ENCODE peak calls at places on chromosomes 7 and 10, in four cellular contexts. One of them, this sample, is unnamed.

GRCh38 chr10:14126697-14127440 is 203.9 kb downstream of the FRMD4A start:
- DNase-seq in K562: no peak
- DNase-seq in sigmoid colon: no peak
- DNase-seq in breast epithelium: no peak
- DNase-seq in this sample: no peak

GRCh38 chr10:125661942-125662515 is 20.9 kb downstream of the TEX36 start:
- DNase-seq in K562: peak
- DNase-seq in sigmoid colon: no peak
- DNase-seq in breast epithelium: no peak
- DNase-seq in this sample: no peak

GRCh38 chr7:96219382-96220130 is 102.3 kb downstream of the SLC25A13 start:
- DNase-seq in K562: no peak
- DNase-seq in sigmoid colon: no peak
- DNase-seq in breast epithelium: no peak
- DNase-seq in this sample: no peak

GRCh38 chr10:21724695-21725371 is 190.8 kb downstream of the MLLT10 start:
- DNase-seq in K562: peak
- DNase-seq in sigmoid colon: peak
- DNase-seq in breast epithelium: peak
- DNase-seq in this sample: peak

GRCh38 chr7:55254596-55255500 is 110.3 kb upstream of the LANCL2 start:
- DNase-seq in K562: peak
- DNase-seq in sigmoid colon: peak
- DNase-seq in breast epithelium: peak
- DNase-seq in this sample: peak

GRCh38 chr7:117567781-117568180 is 88.0 kb downstream of the CFTR start:
- DNase-seq in K562: no peak
- DNase-seq in sigmoid colon: no peak
- DNase-seq in breast epithelium: no peak
- DNase-seq in this sample: no peak

GRCh38 chr10:76950354-76950753 is 687.3 kb downstream of the KCNMA1 start:
- DNase-seq in K562: no peak
- DNase-seq in sigmoid colon: no peak
- DNase-seq in breast epithelium: no peak
- DNase-seq in this sample: no peak

GRCh38 chr10:110461088-110461487 is 36.6 kb upstream of the DUSP5 start:
- DNase-seq in K562: no peak
- DNase-seq in sigmoid colon: no peak
- DNase-seq in breast epithelium: no peak
- DNase-seq in this sample: no peak

GRCh38 chr7:85185355-85186082 is 1.3 kb downstream of the SEMA3D start:
- DNase-seq in K562: no peak
- DNase-seq in sigmoid colon: peak
- DNase-seq in breast epithelium: peak
- DNase-seq in this sample: peak

GRCh38 chr7:42227931-42228591 is 8.9 kb downstream of the GLI3 start:
- DNase-seq in K562: no peak
- DNase-seq in sigmoid colon: peak
- DNase-seq in breast epithelium: no peak
- DNase-seq in this sample: no peak

GRCh38 chr7:2325028-2325625 is 10.9 kb upstream of the SNX8 start:
- DNase-seq in K562: no peak
- DNase-seq in sigmoid colon: no peak
- DNase-seq in breast epithelium: no peak
- DNase-seq in this sample: no peak

GRCh38 chr10:93148476-93148875 is 74.8 kb downstream of the CYP26A1 start:
- DNase-seq in K562: no peak
- DNase-seq in sigmoid colon: no peak
- DNase-seq in breast epithelium: no peak
- DNase-seq in this sample: no peak

GRCh38 chr10:99433378-99434020 is 3.1 kb upstream of the GOT1 start:
- DNase-seq in K562: no peak
- DNase-seq in sigmoid colon: no peak
- DNase-seq in breast epithelium: no peak
- DNase-seq in this sample: no peak

GRCh38 chr7:31858051-31858450 is 171.0 kb downstream of the PPP1R17 start:
- DNase-seq in K562: no peak
- DNase-seq in sigmoid colon: no peak
- DNase-seq in breast epithelium: no peak
- DNase-seq in this sample: no peak

GRCh38 chr10:43362191-43362839 is 9.1 kb upstream of the FXYD4 start:
- DNase-seq in K562: no peak
- DNase-seq in sigmoid colon: peak
- DNase-seq in breast epithelium: peak
- DNase-seq in this sample: peak

GRCh38 chr7:47573758-47574472 is 8.0 kb downstream of the TNS3 start:
- DNase-seq in K562: no peak
- DNase-seq in sigmoid colon: no peak
- DNase-seq in breast epithelium: peak
- DNase-seq in this sample: peak

GRCh38 chr7:55405856-55406541 is 40.9 kb downstream of the LANCL2 start:
- DNase-seq in K562: no peak
- DNase-seq in sigmoid colon: no peak
- DNase-seq in breast epithelium: no peak
- DNase-seq in this sample: peak

GRCh38 chr10:70271996-70272924 is 11.5 kb downstream of the NPFFR1 start:
- DNase-seq in K562: no peak
- DNase-seq in sigmoid colon: no peak
- DNase-seq in breast epithelium: no peak
- DNase-seq in this sample: peak

GRCh38 chr7:20217193-20217948 is at the start of gene MACC1:
- DNase-seq in K562: peak
- DNase-seq in sigmoid colon: no peak
- DNase-seq in breast epithelium: peak
- DNase-seq in this sample: peak

GRCh38 chr10:132837905-132838304 is 52.0 kb upstream of the NKX6-2 start:
- DNase-seq in K562: no peak
- DNase-seq in sigmoid colon: peak
- DNase-seq in breast epithelium: no peak
- DNase-seq in this sample: no peak

GRCh38 chr7:23645822-23646221 is 34.2 kb upstream of the FAM221A start:
- DNase-seq in K562: no peak
- DNase-seq in sigmoid colon: no peak
- DNase-seq in breast epithelium: no peak
- DNase-seq in this sample: no peak

GRCh38 chr10:79004311-79004710 is 64.5 kb upstream of the ZMIZ1 start:
- DNase-seq in K562: no peak
- DNase-seq in sigmoid colon: no peak
- DNase-seq in breast epithelium: no peak
- DNase-seq in this sample: no peak

GRCh38 chr10:77027576-77027975 is 610.0 kb downstream of the KCNMA1 start:
- DNase-seq in K562: no peak
- DNase-seq in sigmoid colon: no peak
- DNase-seq in breast epithelium: no peak
- DNase-seq in this sample: no peak

GRCh38 chr10:48454302-48455054 is 148.0 kb downstream of the MAPK8 start:
- DNase-seq in K562: no peak
- DNase-seq in sigmoid colon: peak
- DNase-seq in breast epithelium: peak
- DNase-seq in this sample: peak

GRCh38 chr7:70432567-70433001 is 699.4 kb upstream of the GALNT17 start:
- DNase-seq in K562: no peak
- DNase-seq in sigmoid colon: peak
- DNase-seq in breast epithelium: no peak
- DNase-seq in this sample: no peak

GRCh38 chr10:33071857-33072256 is 113.8 kb upstream of the ITGB1 start:
- DNase-seq in K562: no peak
- DNase-seq in sigmoid colon: no peak
- DNase-seq in breast epithelium: no peak
- DNase-seq in this sample: no peak

GRCh38 chr7:118109607-118110006 is 74.4 kb upstream of the LSM8 start:
- DNase-seq in K562: no peak
- DNase-seq in sigmoid colon: no peak
- DNase-seq in breast epithelium: no peak
- DNase-seq in this sample: no peak

GRCh38 chr10:93165367-93165766 is 91.7 kb downstream of the CYP26A1 start:
- DNase-seq in K562: no peak
- DNase-seq in sigmoid colon: no peak
- DNase-seq in breast epithelium: no peak
- DNase-seq in this sample: no peak

GRCh38 chr10:121531076-121531829 is 67.0 kb downstream of the FGFR2 start:
- DNase-seq in K562: no peak
- DNase-seq in sigmoid colon: no peak
- DNase-seq in breast epithelium: peak
- DNase-seq in this sample: no peak

GRCh38 chr7:155119801-155120382 is 49.8 kb downstream of the HTR5A start:
- DNase-seq in K562: no peak
- DNase-seq in sigmoid colon: no peak
- DNase-seq in breast epithelium: no peak
- DNase-seq in this sample: no peak

GRCh38 chr7:42103020-42103419 is 134.0 kb downstream of the GLI3 start:
- DNase-seq in K562: no peak
- DNase-seq in sigmoid colon: no peak
- DNase-seq in breast epithelium: no peak
- DNase-seq in this sample: no peak

GRCh38 chr7:79806161-79806734 is 328.4 kb upstream of the GNAI1 start:
- DNase-seq in K562: no peak
- DNase-seq in sigmoid colon: no peak
- DNase-seq in breast epithelium: no peak
- DNase-seq in this sample: no peak

GRCh38 chr7:158581440-158582088 is 6.1 kb downstream of the PTPRN2 start:
- DNase-seq in K562: no peak
- DNase-seq in sigmoid colon: peak
- DNase-seq in breast epithelium: no peak
- DNase-seq in this sample: peak

GRCh38 chr10:11237571-11237970 is 219.9 kb downstream of the CELF2 start:
- DNase-seq in K562: no peak
- DNase-seq in sigmoid colon: no peak
- DNase-seq in breast epithelium: no peak
- DNase-seq in this sample: no peak
- TF ChIP-seq POLR2AphosphoS5 in K562: no peak
- TF ChIP-seq POLR2AphosphoS5 in sigmoid colon: no peak
- TF ChIP-seq POLR2AphosphoS5 in breast epithelium: no peak
- TF ChIP-seq POLR2AphosphoS5 in this sample: no peak

DNA sequence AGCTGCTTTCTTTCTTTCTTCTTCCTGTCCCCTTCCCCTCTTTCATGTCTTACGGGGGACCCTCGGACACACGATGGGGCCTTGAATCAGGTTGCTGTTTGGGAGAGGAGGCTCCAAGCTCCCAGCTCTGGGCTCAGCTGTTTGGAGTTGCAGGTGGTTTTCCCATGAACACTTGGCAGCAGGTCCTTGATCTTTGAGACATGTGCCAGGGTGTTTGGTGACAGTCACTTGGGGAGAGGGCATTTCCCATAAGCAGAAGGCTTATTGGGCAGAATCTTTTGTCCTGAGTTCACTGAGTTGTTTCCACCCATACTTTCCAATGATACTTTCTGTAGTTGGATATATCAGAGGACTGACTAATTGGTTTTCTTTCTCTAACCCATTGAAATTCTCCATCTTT is 104.7 kb upstream of the SH2B2 start:
- DNase-seq in K562: no peak
- DNase-seq in sigmoid colon: no peak
- DNase-seq in breast epithelium: no peak
- DNase-seq in this sample: no peak
- H3K4me3 ChIP-seq in K562: no peak
- H3K4me3 ChIP-seq in sigmoid colon: no peak
- H3K4me3 ChIP-seq in breast epithelium: no peak
- H3K4me3 ChIP-seq in this sample: no peak

GRCh38 chr10:649798-650690 is 39.4 kb downstream of the DIP2C start:
- DNase-seq in K562: no peak
- DNase-seq in sigmoid colon: peak
- DNase-seq in breast epithelium: no peak
- DNase-seq in this sample: peak
- TF ChIP-seq POLR2A in K562: no peak
- TF ChIP-seq POLR2A in sigmoid colon: peak
- TF ChIP-seq POLR2A in breast epithelium: no peak
- TF ChIP-seq POLR2A in this sample: peak

GRCh38 chr10:31063839-31064238 is 32.2 kb upstream of the ZNF438 start:
- DNase-seq in K562: no peak
- DNase-seq in sigmoid colon: no peak
- DNase-seq in breast epithelium: no peak
- DNase-seq in this sample: no peak

GRCh38 chr10:31061941-31062340 is 30.3 kb upstream of the ZNF438 start:
- DNase-seq in K562: no peak
- DNase-seq in sigmoid colon: no peak
- DNase-seq in breast epithelium: no peak
- DNase-seq in this sample: no peak

GRCh38 chr10:31064334-31064733 is 32.7 kb upstream of the ZNF438 start:
- DNase-seq in K562: no peak
- DNase-seq in sigmoid colon: peak
- DNase-seq in breast epithelium: no peak
- DNase-seq in this sample: no peak

GRCh38 chr10:31059323-31059722 is 27.7 kb upstream of the ZNF438 start:
- DNase-seq in K562: no peak
- DNase-seq in sigmoid colon: no peak
- DNase-seq in breast epithelium: no peak
- DNase-seq in this sample: no peak

DNA sequence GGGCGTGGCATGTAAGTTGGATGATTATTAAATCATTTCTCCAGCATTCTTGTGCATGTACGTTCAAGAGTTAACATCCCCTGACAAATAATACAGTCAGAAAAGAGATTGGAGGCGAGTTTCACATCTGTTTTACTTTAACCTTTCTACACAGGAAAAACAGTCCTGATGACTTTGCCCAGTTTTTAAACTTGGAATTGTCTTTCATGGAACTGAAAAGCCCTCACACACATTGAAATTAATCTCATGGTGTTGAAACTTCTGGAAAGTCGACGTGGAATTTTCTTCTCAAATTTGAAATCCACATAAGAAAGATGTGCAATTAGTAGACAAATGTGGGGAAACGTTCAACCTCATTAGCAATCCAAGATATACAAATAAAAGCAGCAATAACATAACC is 31.2 kb upstream of the ZNF438 start:
- DNase-seq in K562: no peak
- DNase-seq in sigmoid colon: no peak
- DNase-seq in breast epithelium: no peak
- DNase-seq in this sample: no peak
- TF ChIP-seq POLR2AphosphoS5 in K562: no peak
- TF ChIP-seq POLR2AphosphoS5 in sigmoid colon: peak
- TF ChIP-seq POLR2AphosphoS5 in breast epithelium: no peak
- TF ChIP-seq POLR2AphosphoS5 in this sample: no peak